ENCODE peak calls at places on chromosomes 12 and 14, in five cellular contexts. X, R, M, V and K are unnamed samples. For H3K9me3, the result is how much of the 10 kb centered on the place peaks cover.

GRCh38 chr12:125124320-125124966 is 59.2 kb downstream of the AACS start:
- DNase-seq in V (no peak), X (no peak), M (no peak), R (no peak), K (no peak)

GRCh38 chr12:75120202-75120774 is 89.4 kb downstream of the KCNC2 start:
- DNase-seq in V (no peak), R (no peak), X (no peak), M (no peak), K (no peak)

GRCh38 chr12:47799357-47799955 is 20.2 kb downstream of the HDAC7 start:
- DNase-seq in M (peak), R (peak), X (no peak), V (no peak), K (no peak)

GRCh38 chr14:77613207-77613606 is 3.2 kb downstream of the SPTLC2 start:
- DNase-seq in V (no peak), R (peak), M (no peak), X (no peak), K (no peak)

GRCh38 chr12:106841471-106842302 is 67.2 kb downstream of the RIC8B start:
- DNase-seq in X (peak), R (peak), M (peak), V (no peak), K (no peak)

GRCh38 chr12:111363578-111363977 is 5.3 kb downstream of the PHETA1 start:
- DNase-seq in X (no peak), M (no peak), R (peak), V (peak), K (no peak)

GRCh38 chr12:130519-130918 is 64.0 kb downstream of the IQSEC3 start:
- DNase-seq in M (no peak), R (no peak), X (no peak), V (no peak), K (no peak)

GRCh38 chr12:40336573-40337199 is 111.9 kb downstream of the LRRK2 start:
- DNase-seq in M (no peak), X (peak), V (no peak), R (peak), K (no peak)

GRCh38 chr12:103590271-103590670 is 3.2 kb downstream of the STAB2 start:
- DNase-seq in R (no peak), M (no peak), V (no peak), X (no peak), K (no peak)

GRCh38 chr12:91216871-91217270 is 34.3 kb upstream of the DCN start:
- DNase-seq in R (peak), M (no peak), X (no peak), V (no peak), K (no peak)

GRCh38 chr12:39627914-39628313 is 8.3 kb upstream of the ABCD2 start:
- DNase-seq in M (no peak), R (no peak), V (no peak), X (no peak), K (no peak)

GRCh38 chr14:73792476-73792875 is 59.2 kb upstream of the PTGR2 start:
- DNase-seq in V (no peak), X (no peak), R (no peak), M (peak), K (no peak)

GRCh38 chr12:106723416-106723815 is 51.1 kb upstream of the RIC8B start:
- DNase-seq in V (no peak), R (no peak), M (no peak), X (no peak), K (no peak)

GRCh38 chr12:104890463-104891096 is 67.5 kb downstream of the SLC41A2 start:
- DNase-seq in V (no peak), M (no peak), R (peak), X (no peak), K (no peak)

GRCh38 chr12:52191841-52192791 is at the start of gene KRT80:
- DNase-seq in V (peak), X (peak), M (no peak), R (peak), K (peak)

GRCh38 chr14:100131181-100131580 is 28.3 kb downstream of the DEGS2 start:
- DNase-seq in X (peak), R (no peak), V (no peak), M (no peak), K (no peak)

GRCh38 chr14:24233538-24233866 is 773 bp downstream of the GMPR2 start:
- DNase-seq in R (no peak), X (peak), M (no peak), V (no peak), K (no peak)

GRCh38 chr14:24232121-24232644 is at the start of gene NEDD8:
- DNase-seq in X (peak), V (peak), M (peak), R (peak), K (peak)

GRCh38 chr14:24232645-24233537 is at the start of gene GMPR2:
- DNase-seq in V (no peak), R (peak), M (no peak), X (no peak), K (no peak)

GRCh38 chr14:24235804-24236688 is 3.3 kb downstream of the GMPR2 start:
- DNase-seq in V (no peak), X (no peak), M (no peak), R (no peak), K (no peak)

GRCh38 chr14:24234095-24235020 is 1.6 kb downstream of the GMPR2 start:
- DNase-seq in V (no peak), R (no peak), M (no peak), X (no peak), K (no peak)
- H3K4me3 ChIP-seq in V (no peak), R (peak), M (no peak), X (no peak), K (no peak)

DNA sequence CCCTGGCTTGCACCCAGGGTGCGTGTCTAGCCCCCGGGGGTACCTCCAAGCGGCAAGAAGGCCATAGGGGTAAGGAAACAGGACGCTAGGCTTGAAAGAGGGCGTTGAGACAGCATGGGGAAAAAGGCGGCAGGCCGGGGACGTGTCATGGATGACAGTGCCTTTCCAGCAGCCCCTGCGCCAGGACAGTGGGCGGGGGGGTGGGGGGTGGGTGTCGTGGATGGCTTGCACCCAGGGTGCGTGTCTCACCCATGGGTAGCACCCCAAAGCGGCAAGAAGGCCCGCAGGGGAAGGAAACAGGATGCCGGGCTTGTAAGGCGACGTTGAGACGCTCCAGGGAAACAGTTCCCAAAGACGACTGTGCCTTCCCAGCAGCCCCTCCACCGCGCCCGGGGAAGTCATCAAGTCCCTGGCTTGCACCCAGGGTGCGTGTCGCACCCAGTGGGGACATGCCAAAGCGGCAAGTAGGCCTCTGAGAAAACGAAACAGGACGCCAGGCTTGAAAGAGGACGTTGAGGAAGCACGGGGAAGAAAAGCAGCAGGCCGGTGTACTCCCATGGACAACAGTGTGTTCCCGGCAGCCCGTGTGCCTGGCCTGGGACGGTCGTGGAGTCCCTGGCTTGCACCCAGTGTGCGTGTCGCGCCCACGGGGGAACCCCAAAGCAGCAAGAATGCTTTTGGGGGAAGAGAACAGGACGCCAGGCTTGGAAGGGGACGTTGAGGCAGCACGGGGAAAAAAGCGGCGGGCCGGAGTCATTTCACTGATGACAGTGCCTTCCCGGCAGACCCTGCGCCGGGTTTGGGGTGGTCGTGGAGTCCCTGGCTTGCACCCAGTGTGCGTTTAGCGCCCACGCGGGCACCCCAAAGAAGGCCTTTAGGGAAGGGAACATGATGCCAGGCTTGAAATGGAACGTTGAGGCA is 163.5 kb upstream of the ALG10B start:
- DNase-seq in R (no peak), V (no peak), M (no peak), X (no peak), K (no peak)
- H3K9me3 ChIP-seq in R (under half), V (half or more), M (under half), X (under half), K (under half)

DNA sequence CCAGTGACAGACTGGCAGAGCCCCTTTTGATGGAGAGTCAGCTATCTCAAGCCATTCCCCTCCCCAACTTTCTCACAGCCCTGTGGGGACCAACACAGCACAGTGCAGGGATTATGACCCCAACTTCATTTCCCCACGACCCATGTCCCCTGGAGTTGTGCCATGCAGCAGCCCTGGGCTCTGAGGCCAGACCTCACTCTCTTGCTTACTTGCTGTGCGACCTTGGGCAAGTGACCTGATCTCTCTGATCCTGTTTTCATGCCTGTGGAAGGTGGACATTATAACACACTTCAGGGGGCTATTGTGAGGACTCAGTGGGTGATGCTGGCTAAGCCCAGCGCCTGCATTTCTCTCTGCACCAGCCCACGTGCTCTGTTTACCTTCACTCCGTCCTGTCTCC is 14.1 kb downstream of the OTUB2 start:
- DNase-seq in M (no peak), R (no peak), X (no peak), V (no peak), K (no peak)
- H3K4me3 ChIP-seq in M (no peak), R (no peak), X (no peak), V (no peak), K (no peak)

GRCh38 chr14:105912641-105913180 is 386.3 kb downstream of the TMEM121 start:
- DNase-seq in V (no peak), X (no peak), M (no peak), R (no peak), K (peak)
- H3K9me3 ChIP-seq in V (half or more), X (under half), M (under half), R (under half), K (under half)

GRCh38 chr12:119748512-119748911 is 80.6 kb downstream of the PRKAB1 start:
- DNase-seq in V (no peak), X (no peak), M (no peak), R (peak), K (no peak)

GRCh38 chr12:119746169-119746568 is 78.2 kb downstream of the PRKAB1 start:
- DNase-seq in V (no peak), R (no peak), X (no peak), M (no peak), K (no peak)

GRCh38 chr12:119751961-119752360 is 84.0 kb downstream of the PRKAB1 start:
- DNase-seq in X (no peak), R (no peak), M (no peak), V (no peak), K (no peak)

GRCh38 chr12:119744900-119745606 is 77.1 kb downstream of the PRKAB1 start:
- DNase-seq in V (no peak), R (no peak), X (no peak), M (no peak), K (no peak)

DNA sequence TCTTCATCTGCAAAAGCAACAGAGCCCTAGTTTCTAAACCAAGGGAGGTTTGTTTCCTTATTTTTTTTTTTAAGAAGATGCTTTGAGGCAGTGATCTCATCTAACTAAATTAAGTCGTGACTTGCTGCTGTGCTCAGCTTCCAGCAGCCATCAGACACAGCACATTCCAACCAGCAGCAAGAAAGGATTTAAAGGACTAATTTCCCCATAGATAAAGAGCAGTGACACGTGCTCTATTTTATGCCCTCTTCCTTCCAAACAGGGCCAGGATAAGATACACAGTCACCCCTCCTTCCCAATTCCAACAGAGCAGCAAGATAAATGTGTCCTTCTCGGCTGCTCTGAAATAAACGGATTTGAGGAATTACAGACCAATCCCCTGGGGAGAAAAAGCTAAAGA is 81.7 kb downstream of the PRKAB1 start:
- DNase-seq in M (peak), V (no peak), X (no peak), R (peak), K (no peak)
- H3K4me3 ChIP-seq in M (no peak), V (no peak), X (no peak), R (no peak), K (no peak)

GRCh38 chr12:116651089-116651488 is 86.8 kb downstream of the SPRING1 start:
- DNase-seq in V (no peak), M (no peak), X (no peak), R (no peak), K (no peak)
- H3K9me3 ChIP-seq in V (under half), M (under half), X (under half), R (under half), K (under half)

DNA sequence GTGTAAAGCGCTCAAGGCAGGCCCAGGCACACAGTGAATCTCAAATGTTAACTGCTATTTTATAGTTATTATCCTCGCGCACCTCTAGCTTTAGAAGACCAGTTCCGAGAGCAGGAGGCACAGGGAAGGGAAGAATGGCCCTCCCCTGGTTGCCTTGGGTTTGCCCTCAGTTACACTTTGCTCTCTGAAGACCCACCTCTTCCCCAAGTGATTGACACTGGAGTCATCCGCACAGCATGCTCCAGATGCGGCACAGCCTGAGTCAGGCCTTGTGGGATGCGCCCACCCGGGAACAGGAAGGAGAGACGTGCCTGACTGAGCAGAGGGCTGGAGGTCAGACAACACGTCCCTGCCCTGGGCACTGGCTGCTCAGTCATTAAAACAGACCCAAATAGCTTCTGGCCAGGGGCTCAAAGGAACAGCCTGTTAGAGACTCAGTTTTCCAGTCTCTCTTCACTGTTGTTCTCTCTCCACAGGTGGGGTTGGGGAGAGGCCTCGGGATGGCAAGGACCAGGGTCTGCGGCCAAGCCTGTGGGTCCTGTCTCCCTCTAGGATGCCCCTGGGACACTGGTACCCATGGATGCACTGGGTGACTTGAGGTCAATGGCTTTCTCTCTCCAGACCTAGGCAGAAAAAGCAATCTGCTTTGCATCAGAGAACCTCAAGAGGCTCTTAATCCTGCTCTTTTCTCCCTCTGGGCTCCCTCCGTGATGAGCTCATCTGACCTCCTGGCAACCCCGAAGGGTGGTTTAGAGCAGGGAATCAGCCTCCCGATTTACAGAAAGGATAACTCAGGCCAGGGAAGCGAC is 13.6 kb upstream of the MLXIP start:
- DNase-seq in M (peak), X (peak), R (peak), V (no peak), K (no peak)
- H3K4me3 ChIP-seq in M (no peak), X (no peak), R (no peak), V (no peak), K (no peak)

GRCh38 chr12:34304001-34304400 is 281.7 kb downstream of the ALG10 start:
- DNase-seq in X (no peak), V (no peak), M (no peak), R (no peak), K (no peak)

GRCh38 chr12:34300376-34301250 is 278.3 kb downstream of the ALG10 start:
- DNase-seq in M (no peak), V (no peak), R (no peak), X (no peak), K (peak)

GRCh38 chr12:34301251-34302130 is 279.2 kb downstream of the ALG10 start:
- DNase-seq in M (no peak), R (no peak), X (no peak), V (no peak), K (peak)

GRCh38 chr12:34303091-34303870 is 281.0 kb downstream of the ALG10 start:
- DNase-seq in V (no peak), X (no peak), M (no peak), R (no peak), K (peak)

GRCh38 chr12:34302131-34302885 is 280.0 kb downstream of the ALG10 start:
- DNase-seq in R (no peak), V (no peak), X (no peak), M (no peak), K (peak)
- H3K9me3 ChIP-seq in R (under half), V (half or more), X (under half), M (under half), K (under half)

GRCh38 chr14:79415726-79416125 is 795.6 kb downstream of the DIO2 start:
- DNase-seq in X (no peak), V (no peak), R (no peak), M (no peak), K (no peak)

GRCh38 chr14:79419571-79420327 is 791.6 kb downstream of the DIO2 start:
- DNase-seq in R (no peak), V (no peak), X (no peak), M (no peak), K (no peak)

GRCh38 chr14:79420725-79421124 is 790.6 kb downstream of the DIO2 start:
- DNase-seq in V (no peak), X (no peak), R (no peak), M (no peak), K (no peak)

GRCh38 chr14:79418649-79419415 is 792.5 kb downstream of the DIO2 start:
- DNase-seq in V (no peak), R (no peak), M (no peak), X (no peak), K (no peak)

DNA sequence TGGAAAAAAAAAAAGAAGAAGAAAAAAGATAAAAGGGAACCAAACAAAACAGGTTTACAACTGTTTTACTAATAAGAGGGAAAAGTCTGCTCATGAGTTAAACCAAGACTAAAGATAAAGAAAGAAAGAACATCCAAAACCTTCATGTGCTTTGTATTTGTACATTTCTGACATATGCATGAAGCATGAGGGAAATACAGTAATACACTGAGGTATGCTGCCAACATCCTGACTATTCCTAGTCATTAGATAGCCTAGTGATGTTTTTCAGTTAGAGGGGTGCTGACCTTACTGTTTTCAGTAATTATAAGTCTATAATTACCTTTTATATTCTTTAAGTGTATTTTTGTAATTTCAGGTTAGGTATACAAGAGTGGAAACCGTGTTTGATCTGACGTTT is 793.3 kb downstream of the DIO2 start:
- DNase-seq in M (no peak), R (no peak), V (no peak), X (no peak), K (no peak)
- H3K4me3 ChIP-seq in M (no peak), R (no peak), V (no peak), X (no peak), K (no peak)